ENCODE peak calls at places on chromosomes 5 and 9, in eight cellular contexts. Y is A673, R is cardiac fibroblast, K is T-helper 2 cell, Z is neuronal stem cell, T is G401, B is RWPE2, Q is HEK293T. H is an unnamed sample.

GRCh38 chr9:132404228-132404881 is 2.3 kb downstream of the TTF1 start:
- DNase-seq in Y (no peak), R (peak), K (no peak), Z (no peak), T (no peak), B (no peak), Q (no peak), H (no peak)

GRCh38 chr5:129991780-129992179 is 87.5 kb downstream of the CHSY3 start:
- DNase-seq in Y (no peak), R (no peak), K (no peak), Z (no peak), T (no peak), B (no peak), Q (no peak), H (no peak)

GRCh38 chr5:90849939-90850338 is 291.3 kb downstream of the ADGRV1 start:
- DNase-seq in Y (no peak), R (no peak), K (no peak), Z (no peak), T (no peak), B (no peak), Q (no peak), H (no peak)

GRCh38 chr5:16076657-16077056 is 102.9 kb downstream of the MARCHF11 start:
- DNase-seq in Y (no peak), R (no peak), K (no peak), Z (no peak), T (peak), B (no peak), Q (no peak), H (no peak)

GRCh38 chr9:75235632-75236031 is 147.3 kb downstream of the OSTF1 start:
- DNase-seq in Y (no peak), R (peak), K (no peak), Z (no peak), T (no peak), B (no peak), Q (no peak), H (no peak)

GRCh38 chr5:129803403-129803802 is 55.5 kb downstream of the MINAR2 start:
- DNase-seq in Y (no peak), R (no peak), K (no peak), Z (no peak), T (no peak), B (no peak), Q (no peak), H (no peak)

GRCh38 chr5:21688655-21689054 is 1164.5 kb downstream of the CDH12 start:
- DNase-seq in Y (no peak), R (no peak), K (no peak), Z (no peak), T (no peak), B (no peak), Q (no peak), H (no peak)

GRCh38 chr9:18996191-18996590 is 36.8 kb downstream of the SAXO1 start:
- DNase-seq in Y (no peak), R (no peak), K (no peak), Z (no peak), T (no peak), B (no peak), Q (no peak), H (no peak)

GRCh38 chr9:91037511-91038482 is 236.2 kb downstream of the SYK start:
- DNase-seq in Y (no peak), R (peak), K (no peak), Z (no peak), T (no peak), B (no peak), Q (no peak), H (no peak)

GRCh38 chr9:129666575-129666974 is 1.1 kb downstream of the PRRX2 start:
- DNase-seq in Y (no peak), R (no peak), K (no peak), Z (peak), T (no peak), B (no peak), Q (no peak), H (no peak)

GRCh38 chr9:78903581-78903980 is 606.7 kb downstream of the PSAT1 start:
- DNase-seq in Y (no peak), R (no peak), K (no peak), Z (no peak), T (no peak), B (no peak), Q (no peak), H (no peak)

GRCh38 chr5:80282054-80282453 is 26.2 kb upstream of the SERINC5 start:
- DNase-seq in Y (no peak), R (no peak), K (no peak), Z (no peak), T (no peak), B (no peak), Q (no peak), H (no peak)

GRCh38 chr5:6435356-6435755 is 13.3 kb upstream of the UBE2QL1 start:
- DNase-seq in Y (no peak), R (peak), K (no peak), Z (no peak), T (peak), B (no peak), Q (peak), H (no peak)